ENCODE peak calls at places on chromosome 9, in five cellular contexts. One of them, this sample, is unnamed.

GRCh38 chr9:79129865-79130480 is 441.8 kb upstream of the TLE4 start:
- DNase-seq in activated T-cell treated with anti-CD3 and anti-CD28 coated beads, Interleukin-2, amount 50 U/mL, for 72 hours: peak; percentile 4
- DNase-seq in adrenal gland: peak; percentile 52
- DNase-seq in LHCN-M2: peak; percentile 49
- DNase-seq in AG10803: peak; percentile 61
- DNase-seq in this sample: peak; percentile 42

GRCh38 chr9:120777229-120777628 is 16.0 kb downstream of the FBXW2 start:
- DNase-seq in adrenal gland: no peak
- DNase-seq in activated T-cell treated with anti-CD3 and anti-CD28 coated beads, Interleukin-2, amount 50 U/mL, for 72 hours: no peak
- DNase-seq in AG10803: no peak
- DNase-seq in LHCN-M2: no peak
- DNase-seq in this sample: no peak

GRCh38 chr9:18072967-18073366 is 401.0 kb upstream of the ADAMTSL1 start:
- DNase-seq in activated T-cell treated with anti-CD3 and anti-CD28 coated beads, Interleukin-2, amount 50 U/mL, for 72 hours: no peak
- DNase-seq in adrenal gland: peak; percentile 20
- DNase-seq in AG10803: peak; percentile 7
- DNase-seq in LHCN-M2: no peak
- DNase-seq in this sample: no peak

GRCh38 chr9:69696802-69697201 is 24.6 kb upstream of the APBA1 start:
- DNase-seq in AG10803: no peak
- DNase-seq in LHCN-M2: peak; percentile 11
- DNase-seq in activated T-cell treated with anti-CD3 and anti-CD28 coated beads, Interleukin-2, amount 50 U/mL, for 72 hours: no peak
- DNase-seq in adrenal gland: no peak
- DNase-seq in this sample: no peak

GRCh38 chr9:113712053-113712452 is 164.1 kb upstream of the ZNF618 start:
- DNase-seq in AG10803: peak; percentile 5
- DNase-seq in activated T-cell treated with anti-CD3 and anti-CD28 coated beads, Interleukin-2, amount 50 U/mL, for 72 hours: no peak
- DNase-seq in LHCN-M2: peak; percentile 46
- DNase-seq in adrenal gland: peak; percentile 26
- DNase-seq in this sample: peak; percentile 65

GRCh38 chr9:121949364-121949763 is 143.7 kb downstream of the TTLL11 start:
- DNase-seq in adrenal gland: no peak
- DNase-seq in AG10803: no peak
- DNase-seq in LHCN-M2: no peak
- DNase-seq in activated T-cell treated with anti-CD3 and anti-CD28 coated beads, Interleukin-2, amount 50 U/mL, for 72 hours: no peak
- DNase-seq in this sample: no peak

GRCh38 chr9:121598167-121599000 is 53.0 kb upstream of the DAB2IP start:
- DNase-seq in activated T-cell treated with anti-CD3 and anti-CD28 coated beads, Interleukin-2, amount 50 U/mL, for 72 hours: no peak
- DNase-seq in adrenal gland: peak; percentile 70
- DNase-seq in LHCN-M2: peak; percentile 30
- DNase-seq in AG10803: peak; percentile 85
- DNase-seq in this sample: peak; percentile 87

GRCh38 chr9:842918-843468 is 1.5 kb downstream of the DMRT1 start:
- DNase-seq in activated T-cell treated with anti-CD3 and anti-CD28 coated beads, Interleukin-2, amount 50 U/mL, for 72 hours: no peak
- DNase-seq in LHCN-M2: no peak
- DNase-seq in adrenal gland: no peak
- DNase-seq in AG10803: no peak
- DNase-seq in this sample: no peak

GRCh38 chr9:137409515-137409914 is 13.4 kb downstream of the EXD3 start:
- DNase-seq in adrenal gland: no peak
- DNase-seq in AG10803: no peak
- DNase-seq in activated T-cell treated with anti-CD3 and anti-CD28 coated beads, Interleukin-2, amount 50 U/mL, for 72 hours: no peak
- DNase-seq in LHCN-M2: no peak
- DNase-seq in this sample: no peak